ENCODE peak calls at places on chromosomes 6 and 20, in four cellular contexts. D is epithelial cell of prostate; U is activated T-helper 1 cell treated with anti-CD3 and anti-CD28 coated beads, Interleukin-12 subunit alpha, Interleukin-12 subunit beta, Interleukin-2, Interleukin-4 antibody, amounts not matched to agents 30 ng/mL and 10 ng/mL and 1 ng/mL, durations not matched to agents 14 hours and 24 hours and 36 hours; M is NCI-H1092 treated with DMSO at 0.1 percent for 48 hours. A is an unnamed sample.

GRCh38 chr6:87200469-87201174 is 45.3 kb downstream of the ZNF292 start:
- DNase-seq in D (no peak), U (no peak), M (no peak), A (no peak)

GRCh38 chr6:71072508-71072907 is 115.6 kb upstream of the B3GAT2 start:
- DNase-seq in D (no peak), U (no peak), M (no peak), A (no peak)

GRCh38 chr20:10278416-10278815 is 59.8 kb downstream of the SNAP25 start:
- DNase-seq in D (no peak), U (no peak), M (no peak), A (no peak)

GRCh38 chr6:7264686-7265384 is 48.2 kb downstream of the SSR1 start:
- DNase-seq in D (no peak), U (no peak), M (no peak), A (no peak)

GRCh38 chr20:63023071-63023835 is 16.5 kb upstream of the BHLHE23 start:
- DNase-seq in D (no peak), U (no peak), M (no peak), A (no peak)

GRCh38 chr6:42338573-42339218 is 113.0 kb downstream of the TRERF1 start:
- DNase-seq in D (peak), U (no peak), M (no peak), A (peak)

GRCh38 chr6:109060585-109060984 is 34.1 kb downstream of the SESN1 start:
- DNase-seq in D (no peak), U (no peak), M (no peak), A (no peak)

GRCh38 chr6:53659458-53659857 is 6.1 kb downstream of the KLHL31 start:
- DNase-seq in D (no peak), U (no peak), M (no peak), A (no peak)

GRCh38 chr6:89368107-89368506 is 15.6 kb upstream of the UBE2J1 start:
- DNase-seq in D (no peak), U (peak), M (peak), A (no peak)

A was measured in T1000.